ENCODE peak calls at places on chromosomes 3 and 15, in six cellular contexts. One of them, this sample, is unnamed.

GRCh38 chr15:73965094-73965729 is 26.9 kb downstream of the STOML1 start:
- DNase-seq in cardiac fibroblast: no peak
- DNase-seq in PC-3: no peak
- DNase-seq in stimulated activated CD4-positive, alpha-beta T cell treated with anti-CD3 and anti-CD28 coated beads, Interleukin-4, amount 100 ng/mL, for 24 hours: peak
- DNase-seq in H54: no peak
- DNase-seq in coronary artery: peak
- DNase-seq in this sample: no peak

GRCh38 chr3:126134219-126134975 is 46.0 kb downstream of the ALDH1L1 start:
- DNase-seq in stimulated activated CD4-positive, alpha-beta T cell treated with anti-CD3 and anti-CD28 coated beads, Interleukin-4, amount 100 ng/mL, for 24 hours: peak
- DNase-seq in cardiac fibroblast: peak
- DNase-seq in coronary artery: peak
- DNase-seq in PC-3: peak
- DNase-seq in H54: peak
- DNase-seq in this sample: peak

GRCh38 chr15:98001663-98002194 is 41.2 kb downstream of the ARRDC4 start:
- DNase-seq in stimulated activated CD4-positive, alpha-beta T cell treated with anti-CD3 and anti-CD28 coated beads, Interleukin-4, amount 100 ng/mL, for 24 hours: no peak
- DNase-seq in PC-3: no peak
- DNase-seq in cardiac fibroblast: no peak
- DNase-seq in H54: no peak
- DNase-seq in coronary artery: no peak
- DNase-seq in this sample: no peak

GRCh38 chr3:141663993-141664392 is 74.1 kb upstream of the RNF7 start:
- DNase-seq in PC-3: no peak
- DNase-seq in H54: no peak
- DNase-seq in stimulated activated CD4-positive, alpha-beta T cell treated with anti-CD3 and anti-CD28 coated beads, Interleukin-4, amount 100 ng/mL, for 24 hours: no peak
- DNase-seq in cardiac fibroblast: peak
- DNase-seq in coronary artery: no peak
- DNase-seq in this sample: peak

GRCh38 chr15:40307421-40308165 is at the start of gene PLCB2:
- DNase-seq in H54: no peak
- DNase-seq in coronary artery: no peak
- DNase-seq in stimulated activated CD4-positive, alpha-beta T cell treated with anti-CD3 and anti-CD28 coated beads, Interleukin-4, amount 100 ng/mL, for 24 hours: peak
- DNase-seq in cardiac fibroblast: no peak
- DNase-seq in PC-3: no peak
- DNase-seq in this sample: no peak

GRCh38 chr15:77537006-77537405 is 95.7 kb downstream of the LINGO1 start:
- DNase-seq in PC-3: no peak
- DNase-seq in stimulated activated CD4-positive, alpha-beta T cell treated with anti-CD3 and anti-CD28 coated beads, Interleukin-4, amount 100 ng/mL, for 24 hours: no peak
- DNase-seq in coronary artery: no peak
- DNase-seq in cardiac fibroblast: no peak
- DNase-seq in H54: no peak
- DNase-seq in this sample: no peak

GRCh38 chr15:58864602-58865419 is 68.7 kb downstream of the SLTM start:
- DNase-seq in PC-3: no peak
- DNase-seq in stimulated activated CD4-positive, alpha-beta T cell treated with anti-CD3 and anti-CD28 coated beads, Interleukin-4, amount 100 ng/mL, for 24 hours: no peak
- DNase-seq in cardiac fibroblast: peak
- DNase-seq in H54: no peak
- DNase-seq in coronary artery: peak
- DNase-seq in this sample: peak

GRCh38 chr3:32283304-32283703 is 44.8 kb downstream of the CMTM8 start:
- DNase-seq in PC-3: no peak
- DNase-seq in coronary artery: no peak
- DNase-seq in cardiac fibroblast: peak
- DNase-seq in stimulated activated CD4-positive, alpha-beta T cell treated with anti-CD3 and anti-CD28 coated beads, Interleukin-4, amount 100 ng/mL, for 24 hours: no peak
- DNase-seq in H54: no peak
- DNase-seq in this sample: no peak

GRCh38 chr15:74036271-74037170 is 42.0 kb downstream of the PML start:
- DNase-seq in PC-3: peak
- DNase-seq in H54: peak
- DNase-seq in coronary artery: no peak
- DNase-seq in stimulated activated CD4-positive, alpha-beta T cell treated with anti-CD3 and anti-CD28 coated beads, Interleukin-4, amount 100 ng/mL, for 24 hours: no peak
- DNase-seq in cardiac fibroblast: peak
- DNase-seq in this sample: peak

GRCh38 chr3:102235679-102236078 is 199.1 kb upstream of the ZPLD1 start:
- DNase-seq in PC-3: peak
- DNase-seq in stimulated activated CD4-positive, alpha-beta T cell treated with anti-CD3 and anti-CD28 coated beads, Interleukin-4, amount 100 ng/mL, for 24 hours: no peak
- DNase-seq in cardiac fibroblast: no peak
- DNase-seq in H54: no peak
- DNase-seq in coronary artery: no peak
- DNase-seq in this sample: no peak

GRCh38 chr3:190065204-190065603 is 55.5 kb downstream of the P3H2 start:
- DNase-seq in coronary artery: no peak
- DNase-seq in stimulated activated CD4-positive, alpha-beta T cell treated with anti-CD3 and anti-CD28 coated beads, Interleukin-4, amount 100 ng/mL, for 24 hours: no peak
- DNase-seq in PC-3: peak
- DNase-seq in cardiac fibroblast: no peak
- DNase-seq in H54: no peak
- DNase-seq in this sample: no peak

GRCh38 chr3:98846101-98846500 is 55.4 kb downstream of the DCBLD2 start:
- DNase-seq in H54: no peak
- DNase-seq in cardiac fibroblast: peak
- DNase-seq in coronary artery: no peak
- DNase-seq in stimulated activated CD4-positive, alpha-beta T cell treated with anti-CD3 and anti-CD28 coated beads, Interleukin-4, amount 100 ng/mL, for 24 hours: no peak
- DNase-seq in PC-3: no peak
- DNase-seq in this sample: peak

GRCh38 chr15:39642011-39642640 is 61.2 kb downstream of the THBS1 start:
- DNase-seq in stimulated activated CD4-positive, alpha-beta T cell treated with anti-CD3 and anti-CD28 coated beads, Interleukin-4, amount 100 ng/mL, for 24 hours: no peak
- DNase-seq in H54: no peak
- DNase-seq in coronary artery: no peak
- DNase-seq in PC-3: peak
- DNase-seq in cardiac fibroblast: peak
- DNase-seq in this sample: peak

GRCh38 chr3:192494176-192494575 is 233.2 kb downstream of the FGF12 start:
- DNase-seq in H54: no peak
- DNase-seq in coronary artery: no peak
- DNase-seq in cardiac fibroblast: peak
- DNase-seq in stimulated activated CD4-positive, alpha-beta T cell treated with anti-CD3 and anti-CD28 coated beads, Interleukin-4, amount 100 ng/mL, for 24 hours: no peak
- DNase-seq in PC-3: peak
- DNase-seq in this sample: no peak